ENCODE peak calls at places on chromosomes 16 and 17, in five cellular contexts. One of them, this sample, is unnamed.

GRCh38 chr17:82412535-82413520 is 5.3 kb upstream of the HEXD start:
- DNase-seq in HFF-Myc: no peak
- DNase-seq in cardiac fibroblast: no peak
- DNase-seq in AG09309: no peak
- DNase-seq in nephron progenitor cell: no peak
- DNase-seq in this sample: no peak

GRCh38 chr16:74607310-74607966 is 524 bp upstream of the GLG1 start:
- DNase-seq in HFF-Myc: no peak
- DNase-seq in cardiac fibroblast: no peak
- DNase-seq in AG09309: no peak
- DNase-seq in nephron progenitor cell: no peak
- DNase-seq in this sample: no peak

GRCh38 chr17:73532441-73532901 is 111.8 kb downstream of the SDK2 start:
- DNase-seq in HFF-Myc: no peak
- DNase-seq in cardiac fibroblast: no peak
- DNase-seq in AG09309: no peak
- DNase-seq in nephron progenitor cell: no peak
- DNase-seq in this sample: no peak

GRCh38 chr17:30323895-30324319 is 9.9 kb downstream of the TMIGD1 start:
- DNase-seq in HFF-Myc: no peak
- DNase-seq in cardiac fibroblast: peak
- DNase-seq in AG09309: no peak
- DNase-seq in nephron progenitor cell: no peak
- DNase-seq in this sample: no peak

GRCh38 chr16:53085539-53086450 is 31.0 kb downstream of the CHD9 start:
- DNase-seq in HFF-Myc: peak
- DNase-seq in cardiac fibroblast: no peak
- DNase-seq in AG09309: no peak
- DNase-seq in nephron progenitor cell: no peak
- DNase-seq in this sample: no peak

GRCh38 chr16:87877942-87878507 is 8.7 kb upstream of the SLC7A5 start:
- DNase-seq in HFF-Myc: no peak
- DNase-seq in cardiac fibroblast: no peak
- DNase-seq in AG09309: no peak
- DNase-seq in nephron progenitor cell: no peak
- DNase-seq in this sample: no peak

GRCh38 chr17:40564883-40565744 is at the start of gene CCR7:
- DNase-seq in HFF-Myc: no peak
- DNase-seq in cardiac fibroblast: no peak
- DNase-seq in AG09309: no peak
- DNase-seq in nephron progenitor cell: no peak
- DNase-seq in this sample: no peak

GRCh38 chr16:35411156-35411555 is 1951.7 kb downstream of the TP53TG3F start:
- DNase-seq in HFF-Myc: no peak
- DNase-seq in cardiac fibroblast: no peak
- DNase-seq in AG09309: no peak
- DNase-seq in nephron progenitor cell: no peak
- DNase-seq in this sample: no peak

GRCh38 chr17:48907713-48908046 is 527 bp upstream of the UBE2Z start:
- DNase-seq in HFF-Myc: no peak
- DNase-seq in cardiac fibroblast: peak
- DNase-seq in AG09309: peak
- DNase-seq in nephron progenitor cell: no peak
- DNase-seq in this sample: no peak

GRCh38 chr16:5903153-5903552 is 805.6 kb upstream of the EEF2KMT start:
- DNase-seq in HFF-Myc: no peak
- DNase-seq in cardiac fibroblast: no peak
- DNase-seq in AG09309: no peak
- DNase-seq in nephron progenitor cell: no peak
- DNase-seq in this sample: no peak

GRCh38 chr17:32350662-32351418 is 883 bp downstream of the ZNF207 start:
- DNase-seq in HFF-Myc: no peak
- DNase-seq in cardiac fibroblast: peak
- DNase-seq in AG09309: no peak
- DNase-seq in nephron progenitor cell: no peak
- DNase-seq in this sample: peak

GRCh38 chr16:19698480-19699465 is 19.3 kb downstream of the KNOP1 start:
- DNase-seq in HFF-Myc: no peak
- DNase-seq in cardiac fibroblast: peak
- DNase-seq in AG09309: peak
- DNase-seq in nephron progenitor cell: no peak
- DNase-seq in this sample: no peak

GRCh38 chr16:5032748-5033167 is 977 bp downstream of the NAGPA start:
- DNase-seq in HFF-Myc: no peak
- DNase-seq in cardiac fibroblast: peak
- DNase-seq in AG09309: no peak
- DNase-seq in nephron progenitor cell: no peak
- DNase-seq in this sample: no peak

GRCh38 chr16:10675221-10675620 is 19.5 kb downstream of the TEKT5 start:
- DNase-seq in HFF-Myc: no peak
- DNase-seq in cardiac fibroblast: no peak
- DNase-seq in AG09309: no peak
- DNase-seq in nephron progenitor cell: no peak
- DNase-seq in this sample: no peak

GRCh38 chr16:28845173-28846079 is 722 bp downstream of the TUFM start:
- DNase-seq in HFF-Myc: no peak
- DNase-seq in cardiac fibroblast: peak
- DNase-seq in AG09309: no peak
- DNase-seq in nephron progenitor cell: no peak
- DNase-seq in this sample: no peak

GRCh38 chr16:53220585-53220984 is 165.8 kb downstream of the CHD9 start:
- DNase-seq in HFF-Myc: no peak
- DNase-seq in cardiac fibroblast: peak
- DNase-seq in AG09309: peak
- DNase-seq in nephron progenitor cell: no peak
- DNase-seq in this sample: no peak

GRCh38 chr17:47870042-47870441 is 19.1 kb upstream of the SP6 start:
- DNase-seq in HFF-Myc: no peak
- DNase-seq in cardiac fibroblast: no peak
- DNase-seq in AG09309: no peak
- DNase-seq in nephron progenitor cell: no peak
- DNase-seq in this sample: no peak

GRCh38 chr16:67399218-67399733 is 6.0 kb upstream of the TPPP3 start:
- DNase-seq in HFF-Myc: no peak
- DNase-seq in cardiac fibroblast: no peak
- DNase-seq in AG09309: no peak
- DNase-seq in nephron progenitor cell: peak
- DNase-seq in this sample: peak

GRCh38 chr17:7839890-7840260 is 5.9 kb downstream of the KDM6B start:
- DNase-seq in HFF-Myc: no peak
- DNase-seq in cardiac fibroblast: peak
- DNase-seq in AG09309: no peak
- DNase-seq in nephron progenitor cell: no peak
- DNase-seq in this sample: no peak

GRCh38 chr17:68599873-68600122 is 1.4 kb downstream of the FAM20A start:
- DNase-seq in HFF-Myc: no peak
- DNase-seq in cardiac fibroblast: no peak
- DNase-seq in AG09309: no peak
- DNase-seq in nephron progenitor cell: no peak
- DNase-seq in this sample: no peak

GRCh38 chr16:75195811-75196790 is 10.9 kb downstream of the CTRB2 start:
- DNase-seq in HFF-Myc: no peak
- DNase-seq in cardiac fibroblast: no peak
- DNase-seq in AG09309: no peak
- DNase-seq in nephron progenitor cell: no peak
- DNase-seq in this sample: no peak

GRCh38 chr17:60573139-60573975 is 26.6 kb upstream of the PPM1D start:
- DNase-seq in HFF-Myc: no peak
- DNase-seq in cardiac fibroblast: peak
- DNase-seq in AG09309: no peak
- DNase-seq in nephron progenitor cell: no peak
- DNase-seq in this sample: no peak

GRCh38 chr17:40177275-40177874 is at the start of gene RAPGEFL1:
- DNase-seq in HFF-Myc: no peak
- DNase-seq in cardiac fibroblast: peak
- DNase-seq in AG09309: no peak
- DNase-seq in nephron progenitor cell: peak
- DNase-seq in this sample: peak

GRCh38 chr16:89407282-89407924 is 83.0 kb downstream of the ANKRD11 start:
- DNase-seq in HFF-Myc: no peak
- DNase-seq in cardiac fibroblast: no peak
- DNase-seq in AG09309: no peak
- DNase-seq in nephron progenitor cell: no peak
- DNase-seq in this sample: no peak

GRCh38 chr16:85697441-85697840 is 8.7 kb upstream of the GINS2 start:
- DNase-seq in HFF-Myc: no peak
- DNase-seq in cardiac fibroblast: no peak
- DNase-seq in AG09309: no peak
- DNase-seq in nephron progenitor cell: no peak
- DNase-seq in this sample: no peak

GRCh38 chr17:69608808-69609494 is 194.5 kb downstream of the MAP2K6 start:
- DNase-seq in HFF-Myc: peak
- DNase-seq in cardiac fibroblast: peak
- DNase-seq in AG09309: peak
- DNase-seq in nephron progenitor cell: no peak
- DNase-seq in this sample: no peak

GRCh38 chr16:86568677-86569623 is 2.3 kb downstream of the FOXC2 start:
- DNase-seq in HFF-Myc: no peak
- DNase-seq in cardiac fibroblast: peak
- DNase-seq in AG09309: no peak
- DNase-seq in nephron progenitor cell: no peak
- DNase-seq in this sample: no peak

GRCh38 chr16:85537795-85538401 is 75.2 kb upstream of the GSE1 start:
- DNase-seq in HFF-Myc: no peak
- DNase-seq in cardiac fibroblast: no peak
- DNase-seq in AG09309: no peak
- DNase-seq in nephron progenitor cell: no peak
- DNase-seq in this sample: no peak

GRCh38 chr16:5510819-5511370 is 413.3 kb upstream of the EEF2KMT start:
- DNase-seq in HFF-Myc: no peak
- DNase-seq in cardiac fibroblast: no peak
- DNase-seq in AG09309: no peak
- DNase-seq in nephron progenitor cell: no peak
- DNase-seq in this sample: no peak

GRCh38 chr16:78785218-78785617 is 685.8 kb downstream of the WWOX start:
- DNase-seq in HFF-Myc: no peak
- DNase-seq in cardiac fibroblast: no peak
- DNase-seq in AG09309: no peak
- DNase-seq in nephron progenitor cell: no peak
- DNase-seq in this sample: no peak

GRCh38 chr17:17783825-17784598 is 52.8 kb downstream of the SREBF1 start:
- DNase-seq in HFF-Myc: no peak
- DNase-seq in cardiac fibroblast: peak
- DNase-seq in AG09309: no peak
- DNase-seq in nephron progenitor cell: peak
- DNase-seq in this sample: peak

GRCh38 chr16:15452456-15452855 is 18.1 kb downstream of the BMERB1 start:
- DNase-seq in HFF-Myc: no peak
- DNase-seq in cardiac fibroblast: no peak
- DNase-seq in AG09309: no peak
- DNase-seq in nephron progenitor cell: no peak
- DNase-seq in this sample: no peak

GRCh38 chr16:15461376-15461775 is 27.0 kb downstream of the BMERB1 start:
- DNase-seq in HFF-Myc: no peak
- DNase-seq in cardiac fibroblast: peak
- DNase-seq in AG09309: no peak
- DNase-seq in nephron progenitor cell: no peak
- DNase-seq in this sample: no peak

GRCh38 chr16:15460601-15461000 is 26.2 kb downstream of the BMERB1 start:
- DNase-seq in HFF-Myc: no peak
- DNase-seq in cardiac fibroblast: no peak
- DNase-seq in AG09309: no peak
- DNase-seq in nephron progenitor cell: no peak
- DNase-seq in this sample: no peak

GRCh38 chr16:15457390-15457789 is 23.0 kb downstream of the BMERB1 start:
- DNase-seq in HFF-Myc: no peak
- DNase-seq in cardiac fibroblast: no peak
- DNase-seq in AG09309: no peak
- DNase-seq in nephron progenitor cell: no peak
- DNase-seq in this sample: no peak

GRCh38 chr16:15457958-15458357 is 23.6 kb downstream of the BMERB1 start:
- DNase-seq in HFF-Myc: no peak
- DNase-seq in cardiac fibroblast: no peak
- DNase-seq in AG09309: no peak
- DNase-seq in nephron progenitor cell: no peak
- DNase-seq in this sample: no peak
- TF ChIP-seq CTCF in HFF-Myc: no peak
- TF ChIP-seq CTCF in cardiac fibroblast: no peak
- TF ChIP-seq CTCF in AG09309: no peak
- TF ChIP-seq CTCF in nephron progenitor cell: no peak
- TF ChIP-seq CTCF in this sample: no peak

GRCh38 chr17:78117027-78117981 is 11.3 kb downstream of the TMC6 start:
- DNase-seq in HFF-Myc: no peak
- DNase-seq in cardiac fibroblast: no peak
- DNase-seq in AG09309: no peak
- DNase-seq in nephron progenitor cell: peak
- DNase-seq in this sample: no peak
- TF ChIP-seq CTCF in HFF-Myc: peak
- TF ChIP-seq CTCF in cardiac fibroblast: peak
- TF ChIP-seq CTCF in AG09309: no peak
- TF ChIP-seq CTCF in nephron progenitor cell: peak
- TF ChIP-seq CTCF in this sample: peak

DNA sequence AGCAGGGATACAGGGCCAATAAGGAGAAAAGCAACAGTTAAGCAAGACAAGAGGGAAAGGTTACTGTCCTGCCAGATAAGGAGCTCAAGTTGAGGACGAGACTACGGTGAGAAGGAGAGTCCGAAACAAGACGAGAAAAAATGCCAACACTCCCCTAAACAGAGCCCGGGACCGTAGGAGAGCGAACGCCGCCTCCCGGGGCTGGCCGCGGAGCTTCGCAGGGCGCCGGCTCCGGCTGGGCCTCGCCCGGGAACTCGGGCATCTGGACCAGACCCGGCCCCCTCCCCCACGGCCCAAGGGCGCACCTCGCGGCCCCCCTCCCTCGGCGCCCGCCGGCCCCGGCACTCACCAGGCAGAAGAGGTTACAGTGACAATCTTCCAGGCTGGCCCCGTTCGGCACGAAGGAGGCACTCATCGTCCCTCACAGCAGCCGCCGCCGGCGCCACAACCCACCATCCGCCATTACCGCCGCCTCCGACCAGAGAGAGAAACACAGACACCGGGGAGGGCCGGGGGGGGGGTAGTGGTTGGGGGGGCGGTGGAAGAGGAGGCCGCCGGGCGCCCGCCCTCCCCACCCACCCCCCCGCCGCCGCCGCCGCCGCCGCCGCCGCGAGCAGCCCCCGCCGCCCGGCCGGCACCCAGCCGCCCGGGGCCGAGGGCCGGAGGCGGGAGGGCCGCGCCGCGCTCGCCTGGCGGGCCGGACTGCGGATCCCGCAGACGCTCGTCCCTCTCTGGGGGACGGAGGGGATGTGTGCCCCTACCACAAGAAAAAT is at the start of gene MED13:
- DNase-seq in HFF-Myc: no peak
- DNase-seq in cardiac fibroblast: peak
- DNase-seq in AG09309: no peak
- DNase-seq in nephron progenitor cell: peak
- DNase-seq in this sample: peak
- TF ChIP-seq CTCF in HFF-Myc: no peak
- TF ChIP-seq CTCF in cardiac fibroblast: no peak
- TF ChIP-seq CTCF in AG09309: no peak
- TF ChIP-seq CTCF in nephron progenitor cell: no peak
- TF ChIP-seq CTCF in this sample: no peak

DNA sequence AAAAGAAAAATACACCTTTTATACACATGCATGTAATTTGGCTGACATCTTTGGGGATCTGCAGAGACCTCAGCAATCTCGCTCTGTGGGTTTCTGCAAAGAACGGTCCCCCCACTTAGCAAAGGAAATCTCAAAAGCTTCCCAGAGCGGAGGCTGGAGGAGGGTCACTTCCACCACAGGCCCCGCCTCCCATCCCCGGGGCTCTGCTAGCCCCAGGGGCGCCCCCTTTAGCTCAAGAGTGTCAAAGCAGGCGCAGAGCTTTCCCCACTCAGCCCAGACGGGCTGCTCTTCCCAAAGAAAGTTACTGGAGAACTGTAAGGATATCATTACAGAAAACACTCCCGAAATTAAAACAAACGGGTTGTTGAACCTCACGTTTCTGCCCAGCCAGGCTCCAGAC is 11.4 kb downstream of the SLC13A5 start:
- DNase-seq in HFF-Myc: no peak
- DNase-seq in cardiac fibroblast: peak
- DNase-seq in AG09309: no peak
- DNase-seq in nephron progenitor cell: peak
- DNase-seq in this sample: peak
- TF ChIP-seq CTCF in HFF-Myc: peak
- TF ChIP-seq CTCF in cardiac fibroblast: peak
- TF ChIP-seq CTCF in AG09309: peak
- TF ChIP-seq CTCF in nephron progenitor cell: peak
- TF ChIP-seq CTCF in this sample: peak